ENCODE peak calls at places on chromosome 7, in ten cellular contexts. One of them, this sample, is unnamed.

GRCh38 chr7:12865593-12865992 is 178.2 kb downstream of the ARL4A start:
- DNase-seq in CD4-positive, alpha-beta T cell: no peak
- DNase-seq in colonic mucosa: no peak
- DNase-seq in AG10803: no peak
- DNase-seq in heart right ventricle: no peak
- DNase-seq in pancreas: no peak
- DNase-seq in GM13977: no peak
- DNase-seq in WTC11: no peak
- DNase-seq in AG09319: no peak
- DNase-seq in CD8-positive, alpha-beta T cell: no peak
- DNase-seq in this sample: no peak

GRCh38 chr7:137874390-137874789 is 27.6 kb upstream of the DGKI start:
- DNase-seq in WTC11: no peak
- DNase-seq in AG10803: peak; percentile 98
- DNase-seq in CD4-positive, alpha-beta T cell: no peak
- DNase-seq in AG09319: peak; percentile 89
- DNase-seq in GM13977: no peak
- DNase-seq in heart right ventricle: no peak
- DNase-seq in CD8-positive, alpha-beta T cell: no peak
- DNase-seq in pancreas: no peak
- DNase-seq in colonic mucosa: no peak
- DNase-seq in this sample: no peak

GRCh38 chr7:155943251-155943899 is 131.1 kb upstream of the SHH start:
- DNase-seq in CD4-positive, alpha-beta T cell: no peak
- DNase-seq in colonic mucosa: no peak
- DNase-seq in AG09319: no peak
- DNase-seq in GM13977: no peak
- DNase-seq in pancreas: no peak
- DNase-seq in WTC11: no peak
- DNase-seq in AG10803: no peak
- DNase-seq in heart right ventricle: no peak
- DNase-seq in CD8-positive, alpha-beta T cell: no peak
- DNase-seq in this sample: no peak

GRCh38 chr7:42103020-42103419 is 134.0 kb downstream of the GLI3 start:
- DNase-seq in colonic mucosa: no peak
- DNase-seq in WTC11: no peak
- DNase-seq in AG10803: no peak
- DNase-seq in pancreas: no peak
- DNase-seq in heart right ventricle: no peak
- DNase-seq in CD4-positive, alpha-beta T cell: no peak
- DNase-seq in AG09319: no peak
- DNase-seq in CD8-positive, alpha-beta T cell: no peak
- DNase-seq in GM13977: no peak
- DNase-seq in this sample: no peak

GRCh38 chr7:108234281-108234680 is 104.1 kb upstream of the LAMB4 start:
- DNase-seq in CD8-positive, alpha-beta T cell: no peak
- DNase-seq in pancreas: no peak
- DNase-seq in colonic mucosa: no peak
- DNase-seq in AG10803: peak; percentile 39
- DNase-seq in CD4-positive, alpha-beta T cell: no peak
- DNase-seq in heart right ventricle: no peak
- DNase-seq in WTC11: no peak
- DNase-seq in GM13977: no peak
- DNase-seq in AG09319: no peak
- DNase-seq in this sample: no peak

GRCh38 chr7:127654404-127655392 is 2.7 kb downstream of the SND1 start:
- DNase-seq in pancreas: no peak
- DNase-seq in AG09319: no peak
- DNase-seq in WTC11: no peak
- DNase-seq in GM13977: no peak
- DNase-seq in CD8-positive, alpha-beta T cell: no peak
- DNase-seq in heart right ventricle: no peak
- DNase-seq in colonic mucosa: no peak
- DNase-seq in CD4-positive, alpha-beta T cell: no peak
- DNase-seq in AG10803: no peak
- DNase-seq in this sample: no peak

GRCh38 chr7:149021725-149022062 is 6.6 kb downstream of the PDIA4 start:
- DNase-seq in WTC11: no peak
- DNase-seq in GM13977: no peak
- DNase-seq in AG09319: no peak
- DNase-seq in AG10803: no peak
- DNase-seq in CD8-positive, alpha-beta T cell: no peak
- DNase-seq in pancreas: no peak
- DNase-seq in heart right ventricle: no peak
- DNase-seq in colonic mucosa: no peak
- DNase-seq in CD4-positive, alpha-beta T cell: no peak
- DNase-seq in this sample: no peak

GRCh38 chr7:98520356-98520932 is 96.6 kb upstream of the NPTX2 start:
- DNase-seq in colonic mucosa: peak; percentile 22
- DNase-seq in pancreas: no peak
- DNase-seq in heart right ventricle: no peak
- DNase-seq in CD8-positive, alpha-beta T cell: no peak
- DNase-seq in GM13977: no peak
- DNase-seq in WTC11: peak; percentile 36
- DNase-seq in AG09319: no peak
- DNase-seq in AG10803: no peak
- DNase-seq in CD4-positive, alpha-beta T cell: no peak
- DNase-seq in this sample: no peak

GRCh38 chr7:108384721-108385483 is 71.3 kb downstream of the NRCAM start:
- DNase-seq in colonic mucosa: no peak
- DNase-seq in AG10803: no peak
- DNase-seq in CD8-positive, alpha-beta T cell: no peak
- DNase-seq in pancreas: no peak
- DNase-seq in GM13977: peak; percentile 17
- DNase-seq in heart right ventricle: no peak
- DNase-seq in AG09319: no peak
- DNase-seq in CD4-positive, alpha-beta T cell: no peak
- DNase-seq in WTC11: no peak
- DNase-seq in this sample: peak; percentile 20

GRCh38 chr7:77309714-77310220 is 106.4 kb downstream of the GSAP start:
- DNase-seq in WTC11: no peak
- DNase-seq in CD8-positive, alpha-beta T cell: no peak
- DNase-seq in GM13977: no peak
- DNase-seq in CD4-positive, alpha-beta T cell: no peak
- DNase-seq in pancreas: no peak
- DNase-seq in heart right ventricle: no peak
- DNase-seq in AG10803: no peak
- DNase-seq in AG09319: no peak
- DNase-seq in colonic mucosa: no peak
- DNase-seq in this sample: no peak

DNA sequence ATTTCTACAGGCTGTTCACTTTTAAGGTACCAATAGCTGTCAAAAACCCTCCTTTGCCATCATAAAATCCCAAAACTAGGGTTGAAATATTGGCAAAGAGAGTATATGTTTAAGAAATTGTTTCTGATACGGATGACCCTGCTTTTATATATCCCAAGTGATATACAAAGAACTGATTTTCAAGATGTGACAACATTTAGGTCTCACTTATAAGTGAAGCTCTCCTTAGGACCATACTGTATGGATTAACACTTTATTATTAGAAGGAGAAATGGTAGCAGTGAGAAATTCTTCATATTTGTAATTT is 11.0 kb upstream of the CRPPA start:
- DNase-seq in WTC11: no peak
- DNase-seq in CD4-positive, alpha-beta T cell: no peak
- DNase-seq in AG09319: no peak
- DNase-seq in AG10803: no peak
- DNase-seq in CD8-positive, alpha-beta T cell: no peak
- DNase-seq in heart right ventricle: no peak
- DNase-seq in pancreas: no peak
- DNase-seq in GM13977: no peak
- DNase-seq in colonic mucosa: no peak
- DNase-seq in this sample: no peak
- TF ChIP-seq CTCF in WTC11: no peak
- TF ChIP-seq CTCF in CD4-positive, alpha-beta T cell: no peak
- TF ChIP-seq CTCF in AG09319: no peak
- TF ChIP-seq CTCF in AG10803: no peak
- TF ChIP-seq CTCF in CD8-positive, alpha-beta T cell: peak; percentile 5
- TF ChIP-seq CTCF in heart right ventricle: no peak
- TF ChIP-seq CTCF in pancreas: no peak
- TF ChIP-seq CTCF in GM13977: no peak
- TF ChIP-seq CTCF in colonic mucosa: no peak
- TF ChIP-seq CTCF in this sample: no peak

GRCh38 chr7:135411098-135411497 is 98.8 kb downstream of the CNOT4 start:
- DNase-seq in AG10803: no peak
- DNase-seq in pancreas: no peak
- DNase-seq in CD4-positive, alpha-beta T cell: no peak
- DNase-seq in heart right ventricle: no peak
- DNase-seq in CD8-positive, alpha-beta T cell: no peak
- DNase-seq in colonic mucosa: no peak
- DNase-seq in AG09319: no peak
- DNase-seq in WTC11: no peak
- DNase-seq in GM13977: no peak
- DNase-seq in this sample: no peak

GRCh38 chr7:135410546-135410942 is 99.4 kb downstream of the CNOT4 start:
- DNase-seq in AG09319: no peak
- DNase-seq in colonic mucosa: no peak
- DNase-seq in GM13977: no peak
- DNase-seq in heart right ventricle: no peak
- DNase-seq in WTC11: no peak
- DNase-seq in AG10803: no peak
- DNase-seq in pancreas: no peak
- DNase-seq in CD4-positive, alpha-beta T cell: no peak
- DNase-seq in CD8-positive, alpha-beta T cell: no peak
- DNase-seq in this sample: no peak

GRCh38 chr7:135416431-135416830 is 93.5 kb downstream of the CNOT4 start:
- DNase-seq in CD8-positive, alpha-beta T cell: no peak
- DNase-seq in colonic mucosa: no peak
- DNase-seq in pancreas: no peak
- DNase-seq in heart right ventricle: no peak
- DNase-seq in AG09319: no peak
- DNase-seq in AG10803: no peak
- DNase-seq in CD4-positive, alpha-beta T cell: no peak
- DNase-seq in GM13977: no peak
- DNase-seq in WTC11: no peak
- DNase-seq in this sample: no peak

GRCh38 chr7:135414208-135414607 is 95.7 kb downstream of the CNOT4 start:
- DNase-seq in heart right ventricle: no peak
- DNase-seq in AG09319: no peak
- DNase-seq in CD4-positive, alpha-beta T cell: no peak
- DNase-seq in AG10803: no peak
- DNase-seq in CD8-positive, alpha-beta T cell: no peak
- DNase-seq in WTC11: no peak
- DNase-seq in colonic mucosa: no peak
- DNase-seq in GM13977: no peak
- DNase-seq in pancreas: no peak
- DNase-seq in this sample: no peak

DNA sequence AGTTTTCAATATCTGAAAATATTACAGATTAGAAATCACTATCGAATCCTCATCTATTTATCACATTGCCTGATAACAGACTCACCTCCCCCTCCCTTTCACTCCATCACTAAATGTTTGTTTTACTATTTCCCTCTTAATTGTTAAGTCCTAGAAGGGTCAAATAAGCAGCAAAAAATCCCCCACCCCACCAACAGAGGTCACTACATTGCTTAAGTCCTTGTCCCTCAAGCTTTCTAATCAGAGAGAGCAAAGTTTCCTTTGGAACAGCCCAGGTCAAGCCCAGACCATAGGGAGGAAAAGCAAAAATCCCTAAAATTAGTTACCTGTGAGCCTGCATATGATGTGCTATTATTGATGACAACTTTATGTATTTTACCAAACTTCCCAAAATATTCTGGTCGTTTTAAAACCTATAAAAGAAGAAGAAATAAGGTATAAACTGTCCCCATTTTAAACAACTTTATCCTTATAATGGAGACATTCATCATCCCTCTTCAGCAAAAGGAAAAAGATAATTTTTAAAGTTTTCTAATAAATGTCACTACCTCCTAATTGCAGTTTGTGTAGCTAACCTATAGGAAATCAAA is 95.0 kb downstream of the CNOT4 start:
- DNase-seq in AG10803: peak; percentile 66
- DNase-seq in pancreas: no peak
- DNase-seq in CD8-positive, alpha-beta T cell: no peak
- DNase-seq in CD4-positive, alpha-beta T cell: no peak
- DNase-seq in WTC11: peak; percentile 69
- DNase-seq in AG09319: peak; percentile 15
- DNase-seq in GM13977: no peak
- DNase-seq in heart right ventricle: peak; percentile 10
- DNase-seq in colonic mucosa: peak; percentile 24
- DNase-seq in this sample: no peak
- TF ChIP-seq CTCF in AG10803: peak; percentile 59
- TF ChIP-seq CTCF in pancreas: no peak
- TF ChIP-seq CTCF in CD8-positive, alpha-beta T cell: peak; percentile 36
- TF ChIP-seq CTCF in CD4-positive, alpha-beta T cell: peak; percentile 56
- TF ChIP-seq CTCF in WTC11: peak; percentile 46
- TF ChIP-seq CTCF in AG09319: peak; percentile 49
- TF ChIP-seq CTCF in GM13977: peak; percentile 47
- TF ChIP-seq CTCF in heart right ventricle: peak; percentile 45
- TF ChIP-seq CTCF in colonic mucosa: peak; percentile 23
- TF ChIP-seq CTCF in this sample: peak; percentile 34

DNA sequence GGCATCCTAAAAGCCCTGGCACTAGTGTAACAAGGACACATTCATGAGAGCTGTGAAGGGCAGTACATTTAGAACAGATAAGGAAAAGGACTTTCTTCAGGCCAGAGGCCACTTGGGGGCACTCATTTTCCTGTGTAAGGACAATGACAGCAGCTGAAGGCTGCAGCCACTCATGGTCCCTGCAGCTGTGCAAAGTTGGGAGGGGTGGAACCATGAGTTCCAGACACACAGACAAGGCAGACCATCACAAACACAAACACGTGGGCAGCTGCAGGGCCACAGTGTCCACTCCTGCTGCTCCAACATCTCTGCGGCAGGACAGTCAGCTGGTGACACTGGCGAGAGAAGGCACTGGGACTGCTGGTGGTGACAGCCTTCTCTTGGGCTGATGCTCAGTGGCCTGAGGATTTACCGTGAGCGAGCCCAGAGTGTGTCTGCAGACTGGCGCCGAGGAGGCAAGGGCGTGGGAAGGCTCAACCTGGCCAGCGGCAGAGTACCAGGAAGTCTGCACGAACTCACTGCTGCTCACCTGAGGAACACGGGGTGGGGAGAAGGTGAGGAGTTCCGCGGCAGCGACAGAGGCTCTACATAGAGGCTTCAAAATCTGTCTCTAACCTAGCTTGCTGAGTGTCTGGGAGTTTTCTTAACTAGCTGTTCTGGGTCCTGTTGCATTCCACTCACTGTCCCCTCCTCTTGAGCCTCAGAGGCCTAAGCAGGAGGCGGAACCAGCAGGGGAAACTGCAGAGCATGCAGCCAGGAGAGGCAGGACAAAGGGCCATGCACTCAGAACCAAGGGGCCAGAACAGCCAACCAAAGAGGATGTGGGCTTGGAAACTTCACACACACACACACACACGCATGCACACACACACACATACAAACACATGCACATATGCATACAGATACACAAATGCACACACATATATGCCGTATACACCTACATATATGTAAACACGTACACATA is 76.5 kb upstream of the DDC start:
- DNase-seq in AG10803: no peak
- DNase-seq in pancreas: peak; percentile 59
- DNase-seq in CD8-positive, alpha-beta T cell: no peak
- DNase-seq in colonic mucosa: no peak
- DNase-seq in heart right ventricle: peak; percentile 53
- DNase-seq in WTC11: no peak
- DNase-seq in GM13977: no peak
- DNase-seq in AG09319: no peak
- DNase-seq in CD4-positive, alpha-beta T cell: no peak
- DNase-seq in this sample: no peak
- TF ChIP-seq CTCF in AG10803: no peak
- TF ChIP-seq CTCF in pancreas: no peak
- TF ChIP-seq CTCF in CD8-positive, alpha-beta T cell: no peak
- TF ChIP-seq CTCF in colonic mucosa: no peak
- TF ChIP-seq CTCF in heart right ventricle: peak; percentile 49
- TF ChIP-seq CTCF in WTC11: no peak
- TF ChIP-seq CTCF in GM13977: peak; percentile 7
- TF ChIP-seq CTCF in AG09319: no peak
- TF ChIP-seq CTCF in CD4-positive, alpha-beta T cell: no peak
- TF ChIP-seq CTCF in this sample: no peak

GRCh38 chr7:44073664-44074348 is 8.4 kb upstream of the PGAM2 start:
- DNase-seq in CD4-positive, alpha-beta T cell: no peak
- DNase-seq in CD8-positive, alpha-beta T cell: peak; percentile 75
- DNase-seq in colonic mucosa: peak; percentile 91
- DNase-seq in AG09319: no peak
- DNase-seq in GM13977: peak; percentile 67
- DNase-seq in heart right ventricle: peak; percentile 77
- DNase-seq in AG10803: peak; percentile 41
- DNase-seq in pancreas: peak; percentile 67
- DNase-seq in WTC11: peak; percentile 25
- DNase-seq in this sample: peak; percentile 87
- TF ChIP-seq CTCF in CD4-positive, alpha-beta T cell: no peak
- TF ChIP-seq CTCF in CD8-positive, alpha-beta T cell: no peak
- TF ChIP-seq CTCF in colonic mucosa: no peak
- TF ChIP-seq CTCF in AG09319: no peak
- TF ChIP-seq CTCF in GM13977: no peak
- TF ChIP-seq CTCF in heart right ventricle: no peak
- TF ChIP-seq CTCF in AG10803: no peak
- TF ChIP-seq CTCF in pancreas: no peak
- TF ChIP-seq CTCF in WTC11: no peak
- TF ChIP-seq CTCF in this sample: no peak

This sample was measured in GM13976.